ENCODE peak calls at places on chromosomes 6 and 20, in nine cellular contexts. A, N, S, W, U, F, R, C and B are unnamed samples.

GRCh38 chr20:61019322-61019721 is 232.7 kb upstream of the CDH4 start:
- DNase-seq in A (no peak), N (no peak), S (no peak), W (no peak), U (no peak), F (no peak), R (no peak), C (no peak), B (no peak)

GRCh38 chr6:56962451-56962850 is 7.5 kb downstream of the BEND6 start:
- DNase-seq in A (no peak), N (no peak), S (no peak), W (no peak), U (no peak), F (no peak), R (no peak), C (no peak), B (no peak)

GRCh38 chr6:9621276-9621675 is 793.6 kb downstream of the TFAP2A start:
- DNase-seq in A (no peak), N (no peak), S (no peak), W (peak), U (no peak), F (no peak), R (no peak), C (no peak), B (no peak)

GRCh38 chr6:109298605-109299004 is 83.7 kb downstream of the CD164 start:
- DNase-seq in A (no peak), N (no peak), S (no peak), W (no peak), U (no peak), F (no peak), R (no peak), C (no peak), B (no peak)

GRCh38 chr6:158647501-158647900 is 2.4 kb upstream of the SYTL3 start:
- DNase-seq in A (no peak), N (no peak), S (no peak), W (no peak), U (no peak), F (no peak), R (no peak), C (no peak), B (no peak)

GRCh38 chr20:48794360-48794759 is 33.4 kb downstream of the PREX1 start:
- DNase-seq in A (no peak), N (peak), S (peak), W (peak), U (peak), F (no peak), R (peak), C (no peak), B (no peak)

GRCh38 chr6:167499161-167499660 is 174.3 kb downstream of the TTLL2 start:
- DNase-seq in A (no peak), N (no peak), S (no peak), W (no peak), U (no peak), F (no peak), R (no peak), C (no peak), B (no peak)

GRCh38 chr6:1608222-1608975 is 1.3 kb upstream of the FOXC1 start:
- DNase-seq in A (no peak), N (no peak), S (no peak), W (no peak), U (peak), F (no peak), R (no peak), C (no peak), B (no peak)

GRCh38 chr20:47546184-47547033 is 44.7 kb downstream of the NCOA3 start:
- DNase-seq in A (peak), N (peak), S (no peak), W (no peak), U (no peak), F (no peak), R (no peak), C (no peak), B (no peak)

GRCh38 chr6:2229039-2229438 is 16.4 kb downstream of the GMDS start:
- DNase-seq in A (no peak), N (peak), S (no peak), W (no peak), U (no peak), F (no peak), R (peak), C (no peak), B (no peak)

GRCh38 chr6:105929626-105930025 is 156.5 kb upstream of the PRDM1 start:
- DNase-seq in A (no peak), N (no peak), S (no peak), W (no peak), U (no peak), F (no peak), R (no peak), C (no peak), B (no peak)

GRCh38 chr6:75460636-75461035 is 33.0 kb downstream of the FILIP1 start:
- DNase-seq in A (no peak), N (peak), S (no peak), W (no peak), U (no peak), F (no peak), R (no peak), C (no peak), B (no peak)

GRCh38 chr20:63005240-63005861 is 1.4 kb downstream of the BHLHE23 start:
- DNase-seq in A (no peak), N (no peak), S (no peak), W (no peak), U (no peak), F (no peak), R (no peak), C (no peak), B (no peak)

GRCh38 chr6:90087103-90087833 is 193.0 kb downstream of the GJA10 start:
- DNase-seq in A (peak), N (no peak), S (no peak), W (no peak), U (no peak), F (no peak), R (no peak), C (no peak), B (no peak)

GRCh38 chr20:46852313-46852712 is 42.3 kb upstream of the EYA2 start:
- DNase-seq in A (no peak), N (no peak), S (no peak), W (no peak), U (no peak), F (no peak), R (no peak), C (no peak), B (no peak)

GRCh38 chr6:41636803-41637178 is 1.5 kb upstream of the MDFI start:
- DNase-seq in A (peak), N (peak), S (peak), W (peak), U (peak), F (no peak), R (peak), C (no peak), B (no peak)

GRCh38 chr6:147954938-147955337 is 387.7 kb upstream of the SASH1 start:
- DNase-seq in A (peak), N (no peak), S (no peak), W (no peak), U (no peak), F (no peak), R (no peak), C (no peak), B (no peak)